ENCODE peak calls at places on chromosome 21, in five cellular contexts. Y is A673, T is psoas muscle, R is hepatocyte, K is heart left ventricle. V is an unnamed sample.

GRCh38 chr21:35178098-35178497 is 129.0 kb upstream of the RUNX1 start:
- DNase-seq in K (no peak), Y (no peak), T (no peak), R (no peak), V (no peak)

GRCh38 chr21:37765501-37765900 is 150.8 kb downstream of the KCNJ6 start:
- DNase-seq in K (no peak), T (no peak), R (no peak), Y (no peak), V (peak; percentile 53)

GRCh38 chr21:21898801-21899200 is 900.6 kb downstream of the NCAM2 start:
- DNase-seq in T (no peak), R (no peak), Y (no peak), K (no peak), V (no peak)

GRCh38 chr21:25879203-25879602 is 144.4 kb downstream of the GABPA start:
- DNase-seq in K (no peak), R (no peak), Y (no peak), T (no peak), V (no peak)

GRCh38 chr21:25396135-25396711 is 211.1 kb downstream of the MRPL39 start:
- DNase-seq in R (no peak), T (no peak), K (no peak), Y (no peak), V (no peak)

GRCh38 chr21:33451634-33452071 is 28.1 kb downstream of the TMEM50B start:
- DNase-seq in K (no peak), Y (no peak), T (no peak), R (peak; percentile 19), V (peak; percentile 5)

GRCh38 chr21:45085700-45086099 is 11.3 kb downstream of the ADARB1 start:
- DNase-seq in K (no peak), Y (no peak), R (no peak), T (no peak), V (peak; percentile 63)

GRCh38 chr21:44574457-44575306 is 1.2 kb downstream of the KRTAP10-4 start:
- DNase-seq in K (no peak), R (peak; percentile 67), Y (peak; percentile 38), T (no peak), V (no peak)

GRCh38 chr21:16195476-16195875 is 465.7 kb downstream of the USP25 start:
- DNase-seq in Y (no peak), K (no peak), T (no peak), R (no peak), V (no peak)

GRCh38 chr21:25561668-25562641 is 45.3 kb downstream of the MRPL39 start:
- DNase-seq in Y (no peak), T (peak; percentile 48), K (peak; percentile 40), R (peak; percentile 82), V (peak; percentile 45)

GRCh38 chr21:35585155-35585554 is 475.2 kb downstream of the SETD4 start:
- DNase-seq in R (no peak), Y (no peak), K (no peak), T (no peak), V (no peak)

GRCh38 chr21:40465382-40465781 is 381.6 kb downstream of the DSCAM start:
- DNase-seq in T (no peak), K (no peak), Y (no peak), R (no peak), V (no peak)

GRCh38 chr21:16084776-16085364 is 355.1 kb downstream of the USP25 start:
- DNase-seq in R (no peak), T (peak; percentile 79), Y (no peak), K (peak; percentile 46), V (no peak)

GRCh38 chr21:19648376-19648775 is 1244.8 kb upstream of the TMPRSS15 start:
- DNase-seq in K (no peak), Y (no peak), T (no peak), R (no peak), V (peak; percentile 8)

GRCh38 chr21:46606427-46606813 is 1.5 kb upstream of the S100B start:
- DNase-seq in Y (no peak), T (no peak), R (no peak), K (no peak), V (no peak)

GRCh38 chr21:16420086-16420724 is 690.4 kb downstream of the USP25 start:
- DNase-seq in R (peak; percentile 49), Y (peak; percentile 24), K (peak; percentile 63), T (peak; percentile 40), V (peak; percentile 2)

GRCh38 chr21:45981641-45982255 is at the start of gene COL6A1:
- DNase-seq in Y (no peak), K (peak; percentile 82), R (peak; percentile 84), T (peak; percentile 67), V (peak; percentile 55)

GRCh38 chr21:30349572-30349971 is 1.2 kb upstream of the KRTAP23-1 start:
- DNase-seq in K (no peak), R (no peak), Y (peak; percentile 7), T (no peak), V (peak; percentile 8)

GRCh38 chr21:36697473-36698159 is 1.3 kb upstream of the SIM2 start:
- DNase-seq in K (no peak), T (no peak), Y (no peak), R (no peak), V (no peak)

GRCh38 chr21:34764715-34765284 is 96.0 kb downstream of the CLIC6 start:
- DNase-seq in T (no peak), K (no peak), R (no peak), Y (no peak), V (no peak)

GRCh38 chr21:36773111-36773510 is 74.2 kb downstream of the SIM2 start:
- DNase-seq in T (peak; percentile 88), Y (no peak), K (peak; percentile 76), R (peak; percentile 34), V (peak; percentile 68)

GRCh38 chr21:45295576-45296365 is 8.1 kb upstream of the POFUT2 start:
- DNase-seq in K (peak; percentile 17), Y (no peak), R (peak; percentile 73), T (no peak), V (no peak)

GRCh38 chr21:35045539-35046222 is 3.4 kb downstream of the RUNX1 start:
- DNase-seq in R (no peak), K (no peak), T (no peak), Y (no peak), V (no peak)

GRCh38 chr21:43203523-43204080 is 34.8 kb downstream of the CRYAA start:
- DNase-seq in T (no peak), R (no peak), Y (no peak), K (peak; percentile 2), V (no peak)

DNA sequence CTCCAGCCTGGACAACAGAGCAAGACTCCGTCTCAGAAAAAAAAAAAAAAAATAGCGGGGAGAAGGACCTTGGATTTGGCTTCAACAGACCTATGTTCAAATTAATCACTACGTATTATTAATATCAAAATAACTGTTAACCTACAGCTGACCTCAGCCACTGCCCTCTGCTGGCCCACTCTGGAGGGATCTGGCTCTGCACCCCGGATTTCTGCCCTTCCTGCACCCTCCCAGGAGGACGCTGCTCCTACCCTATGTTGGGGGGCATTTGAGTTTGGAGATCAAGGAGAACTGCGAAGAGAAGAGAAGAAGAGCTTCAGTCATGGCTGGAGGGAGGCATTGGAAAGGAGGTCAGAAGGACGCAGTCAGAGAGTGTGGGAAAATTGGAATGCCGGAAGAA is 96.7 kb downstream of the PSMG1 start:
- DNase-seq in R (no peak), Y (no peak), K (no peak), T (no peak), V (no peak)
- TF ChIP-seq CTCF in R (peak; percentile 8), Y (no peak), K (no peak), T (peak; percentile 15), V (no peak)

DNA sequence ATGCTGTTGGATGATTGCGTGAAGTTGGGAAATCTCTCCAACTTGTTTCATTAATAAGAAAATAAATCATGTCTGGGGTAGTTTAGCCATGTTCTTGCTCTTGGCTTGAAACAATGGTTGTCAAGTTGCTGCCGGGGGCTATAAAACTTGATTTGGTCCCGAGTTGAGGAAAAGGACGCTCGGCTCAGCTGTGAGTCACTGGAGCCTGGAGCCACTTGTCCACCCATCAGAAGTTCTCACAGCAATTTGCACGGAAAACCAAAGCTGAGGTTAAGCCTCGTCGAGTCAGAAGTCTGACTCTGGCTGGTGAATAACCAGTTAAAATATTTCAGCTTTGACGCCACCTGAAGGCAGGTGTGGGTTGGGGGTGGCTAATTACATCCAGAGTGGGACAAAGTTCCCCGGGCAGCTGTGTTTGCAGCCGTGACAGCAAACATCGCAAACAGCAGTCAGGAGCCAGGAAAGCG is 19.7 kb upstream of the RIPK4 start:
- DNase-seq in K (no peak), Y (no peak), T (no peak), R (peak; percentile 69), V (peak; percentile 87)
- H3K27ac ChIP-seq in K (no peak overlapping the region), Y (no peak overlapping the region), T (no peak overlapping the region), R (peak overlapping the region; percentile 60), V (peak overlapping the region; percentile 92)

GRCh38 chr21:28960245-28960644 is 32.4 kb downstream of the LTN1 start:
- DNase-seq in K (no peak), T (no peak), R (no peak), Y (no peak), V (no peak)
- TF ChIP-seq CTCF in K (no peak), T (no peak), R (no peak), Y (no peak), V (no peak)

GRCh38 chr21:14675774-14676530 is 129.8 kb upstream of the SAMSN1 start:
- DNase-seq in Y (no peak), T (no peak), K (no peak), R (no peak), V (no peak)
- H3K27ac ChIP-seq in Y (no peak overlapping the region), T (no peak overlapping the region), K (no peak overlapping the region), R (no peak overlapping the region), V (no peak overlapping the region)

GRCh38 chr21:18041012-18041411 is 203.6 kb upstream of the CHODL start:
- DNase-seq in T (no peak), Y (peak; percentile 57), R (peak; percentile 25), K (no peak), V (no peak)
- TF ChIP-seq CTCF in T (peak; percentile 8), Y (peak; percentile 69), R (peak; percentile 53), K (no peak), V (peak; percentile 36)

DNA sequence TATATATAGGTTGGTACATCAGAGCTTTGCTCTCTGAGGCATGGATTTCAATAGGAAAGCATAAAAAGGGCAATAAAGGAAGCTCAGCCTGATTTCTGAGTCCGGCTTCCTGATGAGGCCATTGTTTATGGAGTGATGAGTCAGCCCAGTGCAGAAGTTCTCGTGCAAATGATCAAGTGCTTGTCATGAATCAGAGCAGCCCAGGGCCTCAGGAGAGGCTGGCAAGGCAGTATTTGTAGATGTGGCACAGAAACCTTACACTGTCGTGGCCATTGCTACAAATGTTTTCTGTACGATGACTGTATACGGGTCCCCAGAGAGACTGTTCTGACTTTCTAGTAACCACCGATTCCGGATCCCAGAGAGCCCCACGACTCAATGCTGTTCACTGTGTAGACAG is 26.7 kb downstream of the UMODL1 start:
- DNase-seq in T (no peak), R (peak; percentile 91), K (no peak), Y (peak; percentile 88), V (peak; percentile 93)
- H3K27ac ChIP-seq in T (no peak overlapping the region), R (peak overlapping the region; percentile 96), K (peak overlapping the region; percentile 40), Y (no peak overlapping the region), V (peak overlapping the region; percentile 74)

V was measured in RWPE1.